ENCODE peak calls at places on chromosomes 4 and X, in four cellular contexts. D is transverse colon, X is IMR-90, I is fibroblast of the aortic adventitia. C is an unnamed sample.
A peak's percentile ranks its signal among the peaks of the same experiment; 100 is the strongest.

GRCh38 chr4:168882650-168883233 is 127.3 kb downstream of the CBR4 start:
- DNase-seq in I (peak; percentile 78), X (peak; percentile 75), D (no peak), C (no peak)

GRCh38 chr4:27387706-27388105 is 527.1 kb downstream of the STIM2 start:
- DNase-seq in I (no peak), X (no peak), D (no peak), C (no peak)

GRCh38 chr4:94419956-94420355 is 31.8 kb upstream of the PDLIM5 start:
- DNase-seq in I (peak; percentile 78), D (no peak), X (peak; percentile 78), C (no peak)

GRCh38 chr4:111855308-111855707 is 289.9 kb upstream of the FAM241A start:
- DNase-seq in D (no peak), X (no peak), I (no peak), C (no peak)

GRCh38 chr4:81746071-81746470 is 274.4 kb upstream of the RASGEF1B start:
- DNase-seq in X (no peak), D (no peak), I (no peak), C (no peak)

GRCh38 chr4:6116696-6117285 is 83.6 kb downstream of the JAKMIP1 start:
- DNase-seq in D (no peak), X (no peak), I (no peak), C (no peak)

GRCh38 chr4:109266236-109266635 is 36.2 kb downstream of the COL25A1 start:
- DNase-seq in I (no peak), X (no peak), D (no peak), C (no peak)

GRCh38 chr4:3345384-3345783 is 52.6 kb downstream of the RGS12 start:
- DNase-seq in X (no peak), I (no peak), D (no peak), C (no peak)

GRCh38 chr4:147570616-147571015 is 46.6 kb upstream of the TMEM184C start:
- DNase-seq in I (peak; percentile 71), D (no peak), X (no peak), C (no peak)

GRCh38 chr4:186723207-186724047 is at the start of gene FAT1:
- DNase-seq in I (peak; percentile 80), D (peak; percentile 71), X (peak; percentile 71), C (no peak)

GRCh38 chr4:96946552-96946951 is 1106.7 kb downstream of the PDHA2 start:
- DNase-seq in D (no peak), I (no peak), X (no peak), C (no peak)

GRCh38 chr4:184420881-184421416 is 53.4 kb downstream of the IRF2 start:
- DNase-seq in D (no peak), X (no peak), I (no peak), C (no peak)

GRCh38 chrX:63128509-63128908 is 222.6 kb downstream of the SPIN4 start:
- DNase-seq in D (no peak), I (peak; percentile 1), X (peak; percentile 9), C (no peak)

GRCh38 chrX:65194547-65194946 is 218.3 kb upstream of the ZC4H2 start:
- DNase-seq in I (no peak), D (no peak), X (no peak), C (no peak)

GRCh38 chr4:24321151-24321550 is 263.2 kb downstream of the DHX15 start:
- DNase-seq in I (peak; percentile 3), D (no peak), X (peak; percentile 65), C (no peak)

GRCh38 chrX:31038585-31039326 is 33.1 kb downstream of the FTHL17 start:
- DNase-seq in X (peak; percentile 31), D (peak; percentile 9), I (peak; percentile 38), C (no peak)

GRCh38 chrX:133444952-133445831 is 29.9 kb upstream of the GPC4 start:
- DNase-seq in D (peak; percentile 16), X (no peak), I (no peak), C (no peak)

GRCh38 chrX:155071694-155072215 is 447 bp downstream of the BRCC3 start:
- DNase-seq in D (no peak), I (no peak), X (no peak), C (no peak)

GRCh38 chr4:82851902-82852750 is 38.8 kb downstream of the SEC31A start:
- DNase-seq in I (peak; percentile 49), X (peak; percentile 49), D (no peak), C (no peak)

GRCh38 chrX:130878350-130879341 is 24.4 kb downstream of the ENOX2 start:
- DNase-seq in I (peak; percentile 93), D (peak; percentile 9), X (peak; percentile 85), C (no peak)

GRCh38 chr4:31134720-31135119 is 414.6 kb downstream of the PCDH7 start:
- DNase-seq in X (no peak), I (no peak), D (no peak), C (no peak)

GRCh38 chr4:5956285-5957021 is 61.8 kb downstream of the C4orf50 start:
- DNase-seq in I (no peak), X (no peak), D (no peak), C (no peak)

GRCh38 chr4:103018391-103019318 is 850 bp downstream of the SLC9B1 start:
- DNase-seq in I (no peak), X (no peak), D (peak; percentile 30), C (no peak)

GRCh38 chrX:16712825-16713155 is 321 bp upstream of the CTPS2 start:
- DNase-seq in I (peak; percentile 36), X (no peak), D (no peak), C (no peak)

GRCh38 chr4:159103406-159104131 is 690 bp downstream of the RAPGEF2 start:
- DNase-seq in X (peak; percentile 23), I (peak; percentile 33), D (peak; percentile 58), C (peak; percentile 58)

GRCh38 chrX:151723156-151723760 is 7.4 kb downstream of the FATE1 start:
- DNase-seq in D (no peak), X (no peak), I (no peak), C (no peak)

GRCh38 chr4:143352052-143352451 is 15.4 kb downstream of the GAB1 start:
- DNase-seq in X (no peak), I (no peak), D (peak; percentile 64), C (no peak)

GRCh38 chr4:13476915-13477314 is 7.2 kb downstream of the RAB28 start:
- DNase-seq in D (no peak), I (peak; percentile 79), X (peak; percentile 91), C (no peak)

GRCh38 chrX:145825896-145826295 is 8.3 kb downstream of the SLITRK2 start:
- DNase-seq in D (no peak), X (no peak), I (no peak), C (no peak)

GRCh38 chr4:145418739-145419138 is 62.9 kb upstream of the SMAD1 start:
- DNase-seq in I (no peak), X (no peak), D (no peak), C (no peak)

GRCh38 chrX:147803948-147804347 is 107.8 kb upstream of the FMR1 start:
- DNase-seq in I (no peak), D (no peak), X (no peak), C (no peak)

GRCh38 chrX:51860679-51861078 is 32.7 kb upstream of the MAGED1 start:
- DNase-seq in I (peak; percentile 36), X (peak; percentile 32), D (peak; percentile 14), C (no peak)

GRCh38 chr4:71293705-71294104 is 45.1 kb upstream of the SLC4A4 start:
- DNase-seq in I (peak; percentile 70), D (no peak), X (peak; percentile 93), C (no peak)

GRCh38 chr4:185634066-185634652 is 98.9 kb upstream of the PDLIM3 start:
- DNase-seq in X (peak; percentile 7), I (no peak), D (no peak), C (no peak)

GRCh38 chr4:118836763-118837507 is 1.0 kb upstream of the SEC24D start:
- DNase-seq in I (no peak), X (no peak), D (no peak), C (no peak)

GRCh38 chr4:118834960-118835895 is 698 bp downstream of the SEC24D start:
- DNase-seq in I (peak; percentile 91), D (peak; percentile 70), X (peak; percentile 94), C (peak; percentile 31)

GRCh38 chr4:118833192-118833820 is 2.6 kb downstream of the SEC24D start:
- DNase-seq in X (no peak), I (no peak), D (no peak), C (no peak)

GRCh38 chr4:118834070-118834469 is 1.9 kb downstream of the SEC24D start:
- DNase-seq in I (no peak), D (no peak), X (no peak), C (no peak)

DNA sequence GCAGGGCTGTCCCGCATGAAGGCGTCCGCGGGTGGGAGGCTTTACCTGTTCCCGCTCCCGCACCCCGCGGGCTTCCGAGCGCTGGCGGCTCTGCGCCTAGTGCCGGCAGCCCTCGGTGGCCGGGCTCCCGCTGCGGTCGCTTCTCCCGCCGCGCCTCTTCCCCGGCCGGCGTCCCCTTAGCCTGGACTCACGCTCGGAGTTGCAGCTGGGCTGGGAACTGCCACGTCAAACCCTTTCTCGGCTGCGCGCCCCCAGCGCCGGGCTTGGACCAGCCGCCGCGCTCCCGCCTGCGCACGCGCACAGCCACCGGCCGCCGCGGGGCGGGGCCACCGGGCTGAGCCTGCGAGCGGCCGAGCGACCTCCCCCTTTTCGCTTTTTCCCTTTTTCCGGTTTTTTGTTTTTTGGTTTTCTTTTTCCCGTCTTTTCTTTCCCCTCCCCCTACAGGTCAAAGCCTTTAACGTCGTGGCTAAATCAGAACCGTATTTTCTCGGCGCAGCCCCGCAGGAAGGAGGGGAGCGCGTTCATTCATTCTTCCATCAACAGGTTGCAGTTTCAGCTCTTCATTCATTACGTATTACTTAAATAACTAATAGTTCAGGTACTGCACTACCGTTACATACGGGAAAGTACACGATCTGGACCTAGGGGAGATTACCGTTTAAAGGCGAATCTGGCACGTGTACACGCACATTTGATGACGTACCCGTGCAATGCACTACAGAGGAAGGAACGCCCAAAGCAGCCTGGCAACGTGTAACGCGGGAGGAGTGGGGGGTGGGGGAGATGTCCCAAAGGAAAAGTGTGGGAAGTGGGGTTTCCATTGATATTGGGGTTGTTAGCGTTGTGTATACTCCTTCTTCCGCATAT is at the start of gene SEC24D:
- DNase-seq in I (peak; percentile 86), X (peak; percentile 87), D (peak; percentile 90), C (peak; percentile 90)
- TF ChIP-seq CTCF in I (no peak), X (peak; percentile 12), D (no peak), C (no peak)

DNA sequence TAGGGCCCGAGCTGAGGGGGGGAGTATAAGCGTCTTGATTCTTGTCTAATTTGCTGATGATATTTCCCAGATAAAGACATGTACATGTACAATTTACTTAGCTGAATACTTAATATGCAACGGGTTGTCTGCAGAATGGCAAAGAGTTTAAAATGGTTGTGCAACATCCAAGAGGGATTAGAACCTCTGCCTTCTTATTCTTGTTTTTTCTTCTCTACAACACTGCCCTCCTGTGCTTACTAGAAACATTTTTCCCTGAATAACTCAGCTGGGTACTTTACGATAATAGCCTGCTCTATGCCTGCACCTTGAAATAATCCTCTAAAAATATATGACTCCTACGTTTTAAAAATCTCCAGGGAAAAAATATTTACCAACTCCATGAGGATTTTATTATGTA is 41.8 kb downstream of the INTS12 start:
- DNase-seq in I (peak; percentile 10), X (peak; percentile 16), D (no peak), C (no peak)
- TF ChIP-seq CTCF in I (no peak), X (no peak), D (no peak), C (no peak)

DNA sequence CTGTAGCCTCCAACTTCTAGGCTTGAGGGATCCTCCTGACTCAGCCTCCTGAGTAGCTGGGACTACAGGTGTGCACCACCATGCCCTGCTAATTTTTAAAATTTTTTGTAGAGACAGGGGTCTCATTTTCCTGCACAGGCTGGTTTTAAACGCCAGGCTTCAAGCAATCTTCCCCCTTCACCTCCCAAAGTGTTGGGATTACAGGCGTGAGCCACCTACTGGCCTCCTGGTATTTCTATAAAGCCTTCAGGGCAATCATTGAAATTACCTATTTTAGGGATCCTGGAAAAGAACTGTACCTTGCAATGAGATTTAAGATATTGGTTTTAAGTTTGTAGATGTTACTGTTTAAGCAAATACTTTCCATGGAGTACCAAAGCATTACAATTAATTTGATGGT is 13.5 kb upstream of the PLS3 start:
- DNase-seq in X (no peak), D (no peak), I (no peak), C (no peak)
- TF ChIP-seq CTCF in X (no peak), D (no peak), I (peak; percentile 18), C (no peak)

GRCh38 chr4:17347445-17347844 is 164.4 kb downstream of the QDPR start:
- DNase-seq in D (no peak), I (peak; percentile 65), X (peak; percentile 19), C (no peak)
- TF ChIP-seq CTCF in D (peak; percentile 35), I (peak; percentile 73), X (peak; percentile 53), C (no peak)